ENCODE peak calls at places on chromosomes 1 and 21, in four cellular contexts. S is HepG2, T is HCT116, P is H1. L is an unnamed sample.

GRCh38 chr1:156540955-156541354 is 31.4 kb downstream of the IQGAP3 start:
- DNase-seq in T (no peak), P (no peak), S (no peak), L (no peak)

GRCh38 chr21:18985584-18985983 is 582.0 kb upstream of the TMPRSS15 start:
- DNase-seq in P (no peak), T (no peak), S (no peak), L (no peak)

GRCh38 chr1:72435025-72435424 is 152.7 kb upstream of the NEGR1 start:
- DNase-seq in P (no peak), S (no peak), T (no peak), L (no peak)

GRCh38 chr1:57162607-57163235 is 196.9 kb upstream of the C8B start:
- DNase-seq in S (no peak), P (no peak), T (no peak), L (no peak)

GRCh38 chr1:7579831-7580804 is 191.0 kb upstream of the VAMP3 start:
- DNase-seq in T (no peak), S (no peak), P (no peak), L (no peak)

GRCh38 chr1:33918368-33918767 is 54.5 kb downstream of the HMGB4 start:
- DNase-seq in S (no peak), P (no peak), T (no peak), L (peak; percentile 15)

GRCh38 chr21:35204850-35205564 is 155.9 kb upstream of the RUNX1 start:
- DNase-seq in T (no peak), S (no peak), P (no peak), L (peak; percentile 70)

GRCh38 chr1:231550448-231550781 is 21.9 kb downstream of the TSNAX start:
- DNase-seq in T (peak; percentile 16), S (peak; percentile 50), P (no peak), L (peak; percentile 57)

GRCh38 chr1:232622981-232623380 is 7.0 kb downstream of the SIPA1L2 start:
- DNase-seq in S (no peak), P (no peak), T (no peak), L (no peak)

GRCh38 chr1:224399887-224400286 is 34.7 kb downstream of the WDR26 start:
- DNase-seq in S (no peak), T (no peak), P (no peak), L (no peak)

GRCh38 chr1:170590921-170591705 is 59.1 kb downstream of the GORAB start:
- DNase-seq in S (no peak), T (no peak), P (no peak), L (no peak)

GRCh38 chr1:170594227-170594626 is 62.3 kb downstream of the GORAB start:
- DNase-seq in T (no peak), S (no peak), P (no peak), L (no peak)

GRCh38 chr1:170593173-170593572 is 61.2 kb downstream of the GORAB start:
- DNase-seq in S (no peak), P (no peak), T (no peak), L (no peak)

GRCh38 chr1:170592591-170593111 is 60.7 kb downstream of the GORAB start:
- DNase-seq in P (no peak), S (no peak), T (no peak), L (no peak)

GRCh38 chr1:170593612-170594011 is 61.6 kb downstream of the GORAB start:
- DNase-seq in T (no peak), S (no peak), P (no peak), L (no peak)
- TF ChIP-seq SRF in T (no peak), S (no peak), P (no peak), L (no peak)

GRCh38 chr1:181077576-181078242 is 10.8 kb upstream of the IER5 start:
- DNase-seq in S (no peak), T (no peak), P (no peak), L (no peak)
- TF ChIP-seq SRF in S (no peak), T (peak; percentile 77), P (no peak), L (no peak)

GRCh38 chr1:234979316-234980223 is 149.1 kb downstream of the TOMM20 start:
- DNase-seq in S (no peak), T (no peak), P (no peak), L (no peak)
- TF ChIP-seq SRF in S (no peak), T (no peak), P (no peak), L (no peak)

GRCh38 chr1:38440402-38440801 is 393.8 kb upstream of the POU3F1 start:
- DNase-seq in P (no peak), T (no peak), S (no peak), L (no peak)

GRCh38 chr1:38446936-38447335 is 400.3 kb upstream of the POU3F1 start:
- DNase-seq in T (no peak), S (no peak), P (peak; percentile 35), L (no peak)

GRCh38 chr1:38444770-38445442 is 398.3 kb upstream of the POU3F1 start:
- DNase-seq in P (peak; percentile 39), S (no peak), T (no peak), L (no peak)

DNA sequence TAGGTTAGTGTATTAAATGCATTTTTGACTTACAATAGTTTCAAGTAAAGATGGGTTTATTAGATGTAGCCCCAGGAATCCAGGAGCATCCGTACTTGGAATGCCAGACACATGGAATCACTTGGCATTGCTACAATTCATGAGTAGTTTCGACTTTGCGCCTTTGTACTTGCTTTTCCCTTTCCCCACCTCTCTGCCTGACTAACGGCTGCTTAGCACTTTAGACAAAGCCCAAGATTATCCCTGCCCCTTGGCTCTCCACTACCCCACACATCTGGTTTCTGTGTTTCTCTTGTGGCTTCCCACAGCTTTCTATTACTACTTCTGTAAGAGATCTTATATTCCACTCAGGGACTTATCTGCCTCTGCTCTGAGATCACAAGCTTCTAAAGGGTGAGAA is 397.7 kb upstream of the POU3F1 start:
- DNase-seq in T (no peak), S (no peak), P (peak; percentile 33), L (no peak)
- TF ChIP-seq SRF in T (no peak), S (no peak), P (no peak), L (no peak)

DNA sequence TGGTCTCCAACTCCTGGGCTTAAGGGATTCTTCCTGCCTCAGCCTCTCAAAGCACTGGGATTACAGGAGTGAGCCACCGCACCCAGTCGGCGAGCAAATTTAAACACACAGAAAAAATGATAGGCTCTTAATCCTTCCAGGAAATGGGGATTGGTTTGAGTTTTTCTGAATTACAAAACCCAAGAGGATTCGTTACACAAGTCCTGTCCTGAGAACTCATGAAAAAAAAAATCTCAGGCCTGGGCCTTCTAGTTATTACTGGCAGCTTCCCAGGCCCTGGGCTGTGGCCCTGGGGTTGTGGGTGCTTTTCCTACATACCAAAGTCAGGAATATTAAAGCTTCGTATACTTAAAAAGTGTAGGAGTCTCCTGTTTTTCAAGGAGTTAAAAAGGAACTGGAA is 6.2 kb upstream of the IFNGR2 start:
- DNase-seq in S (no peak), T (no peak), P (no peak), L (no peak)
- TF ChIP-seq SRF in S (no peak), T (no peak), P (no peak), L (no peak)

DNA sequence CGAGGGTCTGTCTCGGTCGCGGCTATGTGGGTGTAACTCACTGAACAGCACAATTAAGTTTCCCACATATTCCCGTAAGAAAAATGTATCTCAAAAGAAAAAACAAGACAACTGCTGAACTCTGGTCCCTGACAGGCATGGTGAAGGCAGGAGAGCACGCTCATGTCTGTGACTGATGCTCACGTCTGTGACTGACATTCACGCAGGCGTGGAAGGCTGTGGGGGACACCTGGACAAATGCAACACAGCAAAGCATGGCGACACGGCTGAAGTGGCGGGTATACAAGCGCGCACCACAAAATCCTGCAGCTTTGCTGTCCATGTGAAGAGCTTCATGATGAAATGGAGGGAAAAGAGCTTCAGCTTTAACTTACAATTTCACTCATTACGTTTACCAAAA is 6.0 kb downstream of the PTTG1IP start:
- DNase-seq in S (no peak), T (no peak), P (no peak), L (no peak)
- TF ChIP-seq SRF in S (no peak), T (no peak), P (no peak), L (no peak)

GRCh38 chr1:19987719-19988118 is 8.3 kb upstream of the PLA2G2A start:
- DNase-seq in S (peak; percentile 93), T (no peak), P (no peak), L (no peak)

GRCh38 chr1:19988269-19989006 is 9.0 kb upstream of the PLA2G2A start:
- DNase-seq in S (peak; percentile 25), P (no peak), T (no peak), L (no peak)

DNA sequence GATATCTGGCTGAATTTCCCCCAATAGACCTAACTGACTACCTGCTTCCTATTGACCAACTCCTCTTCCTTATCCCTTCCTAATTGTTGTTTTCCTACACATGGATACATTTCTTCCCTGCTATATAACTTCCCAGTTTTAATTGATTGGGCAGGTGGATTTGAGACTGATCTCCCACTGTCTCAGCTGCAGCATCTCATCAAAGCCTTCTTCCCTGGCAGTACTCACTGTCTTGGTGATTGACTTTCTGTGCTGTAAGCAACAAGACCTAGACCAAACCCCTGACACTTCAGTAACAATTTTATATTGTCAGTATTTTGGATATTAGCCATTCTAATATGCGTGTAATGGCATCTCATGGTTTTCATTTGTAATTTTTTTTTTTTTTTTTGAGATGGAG is 11.3 kb upstream of the PLA2G2A start:
- DNase-seq in T (no peak), S (no peak), P (no peak), L (no peak)
- TF ChIP-seq SRF in T (no peak), S (no peak), P (no peak), L (no peak)

DNA sequence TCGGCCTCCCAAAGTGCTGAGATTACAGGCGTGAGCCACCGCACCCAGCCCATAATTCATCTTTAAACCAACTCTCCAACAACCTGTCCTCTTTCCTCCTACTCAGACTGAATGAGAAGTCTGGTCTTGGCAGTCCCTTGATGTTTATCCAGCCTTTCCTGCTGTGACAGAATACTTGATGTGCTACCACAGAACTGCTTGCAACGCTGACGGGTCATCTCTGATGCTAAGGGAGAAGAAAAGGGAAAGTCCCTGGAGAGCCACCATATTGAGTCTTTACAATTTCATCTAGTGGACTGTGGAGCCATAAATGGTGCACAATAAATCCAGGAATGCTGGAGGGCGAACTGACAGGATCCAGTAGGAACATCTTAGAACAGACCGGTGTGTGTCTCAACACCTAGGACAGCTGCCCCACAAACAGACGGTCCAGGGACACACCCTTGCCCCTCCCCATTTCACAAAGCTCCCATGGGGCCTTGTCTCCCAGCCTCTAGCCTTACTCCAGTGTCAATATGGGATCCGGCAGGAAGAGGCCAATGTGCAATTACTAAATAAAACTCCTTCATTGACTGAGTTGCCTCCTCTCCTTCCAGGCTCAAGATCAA is 30.7 kb downstream of the JAK1 start:
- DNase-seq in S (no peak), T (no peak), P (no peak), L (no peak)
- TF ChIP-seq SRF in S (no peak), T (no peak), P (no peak), L (no peak)

DNA sequence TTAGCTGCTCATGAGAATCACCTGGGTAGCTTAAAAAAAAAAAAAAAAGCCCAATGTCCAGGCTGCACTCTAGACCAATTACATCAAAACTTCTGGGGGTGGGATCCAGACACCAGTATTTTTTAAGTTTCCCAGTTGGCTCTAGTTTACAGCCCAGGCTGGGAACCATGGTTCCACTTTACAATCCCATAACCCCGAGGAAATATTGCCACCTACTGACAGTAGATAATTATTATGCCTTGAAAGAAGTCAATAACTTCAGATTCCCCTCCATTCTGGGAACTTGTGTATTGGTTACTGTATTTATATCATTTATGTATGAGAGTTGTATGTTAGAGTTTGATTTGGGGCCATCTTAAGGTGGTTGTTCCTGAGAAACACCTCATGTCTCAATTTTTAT is 100.2 kb downstream of the SPATA46 start:
- DNase-seq in P (no peak), S (peak; percentile 50), T (peak; percentile 26), L (peak; percentile 34)
- TF ChIP-seq SRF in P (no peak), S (no peak), T (no peak), L (no peak)

GRCh38 chr1:234240680-234241079 is 132.6 kb upstream of the COA6 start:
- DNase-seq in S (no peak), P (no peak), T (no peak), L (no peak)
- TF ChIP-seq SRF in S (no peak), P (no peak), T (no peak), L (no peak)